ENCODE peak calls at places on chromosomes 16 and 17, in four cellular contexts. One of them, this sample, is unnamed.

GRCh38 chr16:72978212-72978611 is 69.7 kb downstream of the ZFHX3 start:
- DNase-seq in small intestine: no peak
- DNase-seq in neural progenitor cell: no peak
- DNase-seq in pancreas: no peak
- DNase-seq in this sample: peak; percentile 58

GRCh38 chr16:67923414-67924127 is 8.1 kb downstream of the CTRL start:
- DNase-seq in neural progenitor cell: no peak
- DNase-seq in pancreas: peak; percentile 52
- DNase-seq in small intestine: no peak
- DNase-seq in this sample: no peak

GRCh38 chr16:24869033-24869432 is 23.3 kb downstream of the SLC5A11 start:
- DNase-seq in small intestine: no peak
- DNase-seq in neural progenitor cell: no peak
- DNase-seq in pancreas: no peak
- DNase-seq in this sample: no peak

GRCh38 chr16:621526-622105 is 9.2 kb upstream of the WFIKKN1 start:
- DNase-seq in small intestine: no peak
- DNase-seq in neural progenitor cell: no peak
- DNase-seq in pancreas: no peak
- DNase-seq in this sample: no peak

GRCh38 chr17:60151355-60151754 is 1.6 kb downstream of the CA4 start:
- DNase-seq in pancreas: no peak
- DNase-seq in neural progenitor cell: no peak
- DNase-seq in small intestine: no peak
- DNase-seq in this sample: no peak

GRCh38 chr17:21680366-21680765 is 12.0 kb upstream of the KCNJ18 start:
- DNase-seq in neural progenitor cell: no peak
- DNase-seq in small intestine: no peak
- DNase-seq in pancreas: no peak
- DNase-seq in this sample: peak; percentile 54

GRCh38 chr17:65967372-65967771 is 224.6 kb downstream of the CEP112 start:
- DNase-seq in pancreas: no peak
- DNase-seq in small intestine: no peak
- DNase-seq in neural progenitor cell: no peak
- DNase-seq in this sample: no peak

GRCh38 chr16:508884-509736 is 18.4 kb upstream of the CAPN15 start:
- DNase-seq in pancreas: no peak
- DNase-seq in neural progenitor cell: no peak
- DNase-seq in small intestine: peak; percentile 62
- DNase-seq in this sample: peak; percentile 75

GRCh38 chr17:58626905-58627304 is 64.9 kb downstream of the TEX14 start:
- DNase-seq in neural progenitor cell: no peak
- DNase-seq in pancreas: no peak
- DNase-seq in small intestine: no peak
- DNase-seq in this sample: no peak

GRCh38 chr17:69067274-69068047 is 6.7 kb upstream of the ABCA9 start:
- DNase-seq in pancreas: no peak
- DNase-seq in neural progenitor cell: no peak
- DNase-seq in small intestine: no peak
- DNase-seq in this sample: no peak

GRCh38 chr17:58556833-58557250 is 42.4 kb upstream of the MTMR4 start:
- DNase-seq in pancreas: no peak
- DNase-seq in small intestine: no peak
- DNase-seq in neural progenitor cell: peak; percentile 59
- DNase-seq in this sample: no peak

GRCh38 chr16:84976644-84977400 is 34.5 kb downstream of the ZDHHC7 start:
- DNase-seq in pancreas: peak; percentile 39
- DNase-seq in small intestine: no peak
- DNase-seq in neural progenitor cell: no peak
- DNase-seq in this sample: no peak

GRCh38 chr16:1583180-1583579 is 28.7 kb downstream of the IFT140 start:
- DNase-seq in neural progenitor cell: no peak
- DNase-seq in pancreas: no peak
- DNase-seq in small intestine: no peak
- DNase-seq in this sample: no peak

GRCh38 chr16:83366228-83366627 is 441.6 kb upstream of the HSBP1 start:
- DNase-seq in pancreas: no peak
- DNase-seq in neural progenitor cell: no peak
- DNase-seq in small intestine: no peak
- DNase-seq in this sample: no peak

GRCh38 chr17:74539281-74539820 is 6.6 kb downstream of the CD300C start:
- DNase-seq in neural progenitor cell: no peak
- DNase-seq in small intestine: no peak
- DNase-seq in pancreas: no peak
- DNase-seq in this sample: no peak

GRCh38 chr16:55257971-55258613 is 65.9 kb upstream of the IRX6 start:
- DNase-seq in small intestine: peak; percentile 59
- DNase-seq in neural progenitor cell: peak; percentile 79
- DNase-seq in pancreas: peak; percentile 49
- DNase-seq in this sample: peak; percentile 58

GRCh38 chr17:53780320-53780719 is 42.4 kb upstream of the KIF2B start:
- DNase-seq in small intestine: no peak
- DNase-seq in pancreas: peak; percentile 57
- DNase-seq in neural progenitor cell: no peak
- DNase-seq in this sample: no peak

GRCh38 chr16:28839899-28840298 is 6.2 kb downstream of the TUFM start:
- DNase-seq in pancreas: no peak
- DNase-seq in small intestine: no peak
- DNase-seq in neural progenitor cell: no peak
- DNase-seq in this sample: no peak

GRCh38 chr17:14303343-14304221 is 2.7 kb downstream of the HS3ST3B1 start:
- DNase-seq in small intestine: no peak
- DNase-seq in neural progenitor cell: peak; percentile 62
- DNase-seq in pancreas: no peak
- DNase-seq in this sample: peak; percentile 33

GRCh38 chr17:63516910-63517824 is 6.0 kb upstream of the KCNH6 start:
- DNase-seq in small intestine: no peak
- DNase-seq in pancreas: no peak
- DNase-seq in neural progenitor cell: no peak
- DNase-seq in this sample: no peak

GRCh38 chr17:64573214-64573613 is 66.4 kb downstream of the CEP95 start:
- DNase-seq in pancreas: no peak
- DNase-seq in neural progenitor cell: no peak
- DNase-seq in small intestine: no peak
- DNase-seq in this sample: no peak

GRCh38 chr16:88700636-88701482 is 5.3 kb downstream of the RNF166 start:
- DNase-seq in neural progenitor cell: no peak
- DNase-seq in pancreas: peak; percentile 44
- DNase-seq in small intestine: peak; percentile 68
- DNase-seq in this sample: peak; percentile 96

GRCh38 chr17:7862692-7863437 is 5.1 kb downstream of the CYB5D1 start:
- DNase-seq in pancreas: peak; percentile 32
- DNase-seq in neural progenitor cell: peak; percentile 82
- DNase-seq in small intestine: no peak
- DNase-seq in this sample: no peak

GRCh38 chr16:12927591-12927990 is 26.2 kb downstream of the SHISA9 start:
- DNase-seq in small intestine: no peak
- DNase-seq in neural progenitor cell: peak; percentile 16
- DNase-seq in pancreas: no peak
- DNase-seq in this sample: no peak

GRCh38 chr16:2753523-2754020 is 1.1 kb downstream of the SRRM2 start:
- DNase-seq in pancreas: no peak
- DNase-seq in neural progenitor cell: peak; percentile 35
- DNase-seq in small intestine: no peak
- DNase-seq in this sample: no peak

GRCh38 chr16:280991-281659 is 734 bp downstream of the ARHGDIG start:
- DNase-seq in pancreas: no peak
- DNase-seq in neural progenitor cell: peak; percentile 32
- DNase-seq in small intestine: no peak
- DNase-seq in this sample: no peak

GRCh38 chr16:13907431-13907830 is 12.5 kb upstream of the ERCC4 start:
- DNase-seq in pancreas: no peak
- DNase-seq in neural progenitor cell: no peak
- DNase-seq in small intestine: no peak
- DNase-seq in this sample: no peak

GRCh38 chr16:20023190-20023589 is 50.5 kb downstream of the GPR139 start:
- DNase-seq in small intestine: no peak
- DNase-seq in neural progenitor cell: peak; percentile 50
- DNase-seq in pancreas: no peak
- DNase-seq in this sample: no peak

GRCh38 chr16:85906349-85906748 is 7.4 kb downstream of the IRF8 start:
- DNase-seq in small intestine: no peak
- DNase-seq in neural progenitor cell: no peak
- DNase-seq in pancreas: no peak
- DNase-seq in this sample: peak; percentile 92

GRCh38 chr16:12260647-12261262 is 284.2 kb downstream of the SNX29 start:
- DNase-seq in pancreas: no peak
- DNase-seq in small intestine: no peak
- DNase-seq in neural progenitor cell: peak; percentile 71
- DNase-seq in this sample: no peak

GRCh38 chr17:39653662-39654331 is 11.4 kb upstream of the TCAP start:
- DNase-seq in neural progenitor cell: no peak
- DNase-seq in pancreas: peak; percentile 48
- DNase-seq in small intestine: peak; percentile 74
- DNase-seq in this sample: no peak

GRCh38 chr17:79617304-79617703 is 6.5 kb upstream of the RBFOX3 start:
- DNase-seq in pancreas: no peak
- DNase-seq in small intestine: no peak
- DNase-seq in neural progenitor cell: no peak
- DNase-seq in this sample: peak; percentile 5

GRCh38 chr16:49274936-49275730 is 6.5 kb downstream of the CBLN1 start:
- DNase-seq in small intestine: no peak
- DNase-seq in neural progenitor cell: peak; percentile 77
- DNase-seq in pancreas: no peak
- DNase-seq in this sample: no peak

GRCh38 chr16:70582280-70582978 is 58.8 kb downstream of the SF3B3 start:
- DNase-seq in pancreas: no peak
- DNase-seq in neural progenitor cell: peak; percentile 37
- DNase-seq in small intestine: no peak
- DNase-seq in this sample: no peak

GRCh38 chr17:20091161-20092029 is 82.2 kb downstream of the SPECC1 start:
- DNase-seq in small intestine: no peak
- DNase-seq in neural progenitor cell: no peak
- DNase-seq in pancreas: no peak
- DNase-seq in this sample: no peak

GRCh38 chr16:66137853-66138252 is 228.6 kb upstream of the CDH5 start:
- DNase-seq in neural progenitor cell: no peak
- DNase-seq in small intestine: no peak
- DNase-seq in pancreas: no peak
- DNase-seq in this sample: no peak

GRCh38 chr17:37458805-37459204 is 30.9 kb upstream of the DUSP14 start:
- DNase-seq in neural progenitor cell: no peak
- DNase-seq in pancreas: no peak
- DNase-seq in small intestine: no peak
- DNase-seq in this sample: no peak

GRCh38 chr16:19595043-19595767 is 39.7 kb downstream of the VPS35L start:
- DNase-seq in pancreas: no peak
- DNase-seq in small intestine: peak; percentile 25
- DNase-seq in neural progenitor cell: no peak
- DNase-seq in this sample: no peak

GRCh38 chr16:23131036-23131435 is 18.2 kb downstream of the USP31 start:
- DNase-seq in neural progenitor cell: no peak
- DNase-seq in small intestine: no peak
- DNase-seq in pancreas: no peak
- DNase-seq in this sample: no peak

GRCh38 chr16:50036426-50036825 is 11.4 kb downstream of the CNEP1R1 start:
- DNase-seq in small intestine: no peak
- DNase-seq in neural progenitor cell: no peak
- DNase-seq in pancreas: no peak
- DNase-seq in this sample: no peak

GRCh38 chr16:9680021-9680655 is 502.1 kb downstream of the GRIN2A start:
- DNase-seq in pancreas: no peak
- DNase-seq in neural progenitor cell: no peak
- DNase-seq in small intestine: no peak
- DNase-seq in this sample: no peak
- H3K4me1 ChIP-seq in pancreas: no peaks in the 10 kb centered on the region
- H3K4me1 ChIP-seq in neural progenitor cell: peaks cover 47% of the 10 kb centered on the region
- H3K4me1 ChIP-seq in small intestine: no peaks in the 10 kb centered on the region
- H3K4me1 ChIP-seq in this sample: no peaks in the 10 kb centered on the region

GRCh38 chr16:53714080-53715050 is 10.4 kb downstream of the FTO start:
- DNase-seq in neural progenitor cell: peak; percentile 28
- DNase-seq in small intestine: no peak
- DNase-seq in pancreas: no peak
- DNase-seq in this sample: no peak
- H3K4me1 ChIP-seq in neural progenitor cell: peaks cover 21% of the 10 kb centered on the region
- H3K4me1 ChIP-seq in small intestine: no peaks in the 10 kb centered on the region
- H3K4me1 ChIP-seq in pancreas: peaks cover 15% of the 10 kb centered on the region
- H3K4me1 ChIP-seq in this sample: no peaks in the 10 kb centered on the region

GRCh38 chr17:28946239-28946638 is 5.1 kb downstream of the PHF12 start:
- DNase-seq in neural progenitor cell: no peak
- DNase-seq in small intestine: no peak
- DNase-seq in pancreas: no peak
- DNase-seq in this sample: no peak
- H3K4me1 ChIP-seq in neural progenitor cell: peaks cover 28% of the 10 kb centered on the region
- H3K4me1 ChIP-seq in small intestine: peaks cover 4% of the 10 kb centered on the region
- H3K4me1 ChIP-seq in pancreas: peaks cover 9% of the 10 kb centered on the region
- H3K4me1 ChIP-seq in this sample: peaks cover 6% of the 10 kb centered on the region

GRCh38 chr17:82302498-82302963 is 14.9 kb downstream of the CD7 start:
- DNase-seq in pancreas: no peak
- DNase-seq in neural progenitor cell: no peak
- DNase-seq in small intestine: no peak
- DNase-seq in this sample: no peak

GRCh38 chr17:82304826-82305726 is 12.3 kb downstream of the CD7 start:
- DNase-seq in pancreas: no peak
- DNase-seq in neural progenitor cell: no peak
- DNase-seq in small intestine: no peak
- DNase-seq in this sample: no peak

GRCh38 chr17:82302991-82303943 is 14.1 kb downstream of the CD7 start:
- DNase-seq in neural progenitor cell: no peak
- DNase-seq in pancreas: no peak
- DNase-seq in small intestine: peak; percentile 51
- DNase-seq in this sample: no peak

GRCh38 chr17:82303944-82304808 is 13.2 kb downstream of the CD7 start:
- DNase-seq in pancreas: no peak
- DNase-seq in small intestine: no peak
- DNase-seq in neural progenitor cell: no peak
- DNase-seq in this sample: no peak

GRCh38 chr17:82305727-82306300 is 11.6 kb downstream of the CD7 start:
- DNase-seq in neural progenitor cell: no peak
- DNase-seq in pancreas: no peak
- DNase-seq in small intestine: no peak
- DNase-seq in this sample: no peak
- H3K4me1 ChIP-seq in neural progenitor cell: peaks cover 21% of the 10 kb centered on the region
- H3K4me1 ChIP-seq in pancreas: no peaks in the 10 kb centered on the region
- H3K4me1 ChIP-seq in small intestine: peaks cover 4% of the 10 kb centered on the region
- H3K4me1 ChIP-seq in this sample: no peaks in the 10 kb centered on the region

GRCh38 chr17:28726396-28726911 is 421 bp upstream of the TLCD1 start:
- DNase-seq in pancreas: peak; percentile 69
- DNase-seq in small intestine: peak; percentile 74
- DNase-seq in neural progenitor cell: peak; percentile 90
- DNase-seq in this sample: peak; percentile 78
- H3K4me1 ChIP-seq in pancreas: peaks cover 10% of the 10 kb centered on the region
- H3K4me1 ChIP-seq in small intestine: peaks cover under 1% of the 10 kb centered on the region
- H3K4me1 ChIP-seq in neural progenitor cell: peaks cover 29% of the 10 kb centered on the region
- H3K4me1 ChIP-seq in this sample: no peaks in the 10 kb centered on the region

GRCh38 chr17:42520540-42520951 is 15.5 kb upstream of the NAGLU start:
- DNase-seq in pancreas: no peak
- DNase-seq in neural progenitor cell: peak; percentile 36
- DNase-seq in small intestine: no peak
- DNase-seq in this sample: no peak
- H3K4me1 ChIP-seq in pancreas: peaks cover 8% of the 10 kb centered on the region
- H3K4me1 ChIP-seq in neural progenitor cell: peaks cover 21% of the 10 kb centered on the region
- H3K4me1 ChIP-seq in small intestine: peaks cover 6% of the 10 kb centered on the region
- H3K4me1 ChIP-seq in this sample: peaks cover 51% of the 10 kb centered on the region

This sample was measured in right lobe of liver.